ENCODE peak calls at places on chromosomes 5 and 9, in five cellular contexts. G is A549, H is RKO, K is GM03348, L is activated T-cell treated with anti-CD3 and anti-CD28 coated beads for 24 hours. O is an unnamed sample.

GRCh38 chr5:154642499-154643245 is 112.5 kb upstream of the LARP1 start:
- DNase-seq in G (peak; percentile 38), H (peak; percentile 78), K (peak; percentile 49), L (no peak), O (peak; percentile 53)

GRCh38 chr5:127088226-127088625 is 14.9 kb upstream of the C5orf63 start:
- DNase-seq in G (peak; percentile 41), H (peak; percentile 57), K (peak; percentile 93), L (no peak), O (no peak)

GRCh38 chr5:178993236-178993765 is 1.8 kb downstream of the GRM6 start:
- DNase-seq in G (no peak), H (no peak), K (no peak), L (no peak), O (no peak)

GRCh38 chr9:88567870-88568269 is 32.9 kb downstream of the NXNL2 start:
- DNase-seq in G (no peak), H (no peak), K (no peak), L (no peak), O (no peak)

GRCh38 chr5:86865396-86865795 is 247.7 kb downstream of the COX7C start:
- DNase-seq in G (no peak), H (no peak), K (no peak), L (no peak), O (no peak)

GRCh38 chr9:3508531-3509374 is 17.0 kb downstream of the RFX3 start:
- DNase-seq in G (peak; percentile 59), H (no peak), K (no peak), L (no peak), O (no peak)

GRCh38 chr5:3511774-3512173 is 83.9 kb upstream of the IRX1 start:
- DNase-seq in G (no peak), H (no peak), K (no peak), L (no peak), O (no peak)

GRCh38 chr9:128554155-128554862 is 1.9 kb downstream of the SPTAN1 start:
- DNase-seq in G (peak; percentile 72), H (peak; percentile 92), K (peak; percentile 84), L (peak; percentile 26), O (peak; percentile 85)

GRCh38 chr9:471320-471719 is 256.7 kb downstream of the DOCK8 start:
- DNase-seq in G (no peak), H (no peak), K (no peak), L (no peak), O (no peak)

GRCh38 chr5:94374336-94374735 is 244.1 kb downstream of the KIAA0825 start:
- DNase-seq in G (no peak), H (no peak), K (no peak), L (no peak), O (no peak)

GRCh38 chr5:53010819-53011218 is 21.7 kb downstream of the ITGA2 start:
- DNase-seq in G (no peak), H (no peak), K (no peak), L (no peak), O (no peak)

GRCh38 chr5:2120361-2120760 is 237.6 kb upstream of the IRX4 start:
- DNase-seq in G (no peak), H (no peak), K (no peak), L (no peak), O (no peak)

GRCh38 chr9:77753183-77753582 is 105.1 kb upstream of the GNA14 start:
- DNase-seq in G (no peak), H (no peak), K (no peak), L (no peak), O (no peak)

GRCh38 chr9:16062542-16063240 is 509.8 kb downstream of the CCDC171 start:
- DNase-seq in G (peak; percentile 79), H (peak; percentile 100), K (peak; percentile 27), L (no peak), O (peak; percentile 51)

GRCh38 chr5:100646011-100646410 is 110.8 kb downstream of the FAM174A start:
- DNase-seq in G (no peak), H (no peak), K (no peak), L (no peak), O (no peak)

GRCh38 chr9:80679920-80680319 is 1009.4 kb downstream of the TLE1 start:
- DNase-seq in G (no peak), H (no peak), K (no peak), L (no peak), O (no peak)

GRCh38 chr5:59893436-59894227 is at the start of gene PDE4D:
- DNase-seq in G (peak; percentile 22), H (no peak), K (peak; percentile 86), L (no peak), O (peak; percentile 72)

GRCh38 chr5:7565559-7565958 is 169.6 kb downstream of the ADCY2 start:
- DNase-seq in G (no peak), H (no peak), K (no peak), L (no peak), O (no peak)

GRCh38 chr9:135282001-135282731 is 194.7 kb downstream of the OLFM1 start:
- DNase-seq in G (peak; percentile 27), H (peak; percentile 25), K (peak; percentile 35), L (no peak), O (peak; percentile 37)

GRCh38 chr5:178455480-178455835 is 134.7 kb downstream of the COL23A1 start:
- DNase-seq in G (no peak), H (no peak), K (no peak), L (no peak), O (no peak)

GRCh38 chr9:135087489-135087791 is at the start of gene OLFM1:
- DNase-seq in G (peak; percentile 78), H (no peak), K (peak; percentile 95), L (peak; percentile 8), O (peak; percentile 74)

GRCh38 chr5:1319436-1320343 is 24.8 kb upstream of the TERT start:
- DNase-seq in G (no peak), H (no peak), K (no peak), L (no peak), O (no peak)

GRCh38 chr5:2169862-2170820 is 287.4 kb upstream of the IRX4 start:
- DNase-seq in G (no peak), H (no peak), K (no peak), L (no peak), O (peak; percentile 36)

GRCh38 chr5:10689391-10690081 is 71.5 kb downstream of the DAP start:
- DNase-seq in G (peak; percentile 67), H (peak; percentile 19), K (peak; percentile 55), L (no peak), O (peak; percentile 46)

GRCh38 chr9:129981180-129981907 is 61.6 kb downstream of the FNBP1 start:
- DNase-seq in G (peak; percentile 45), H (no peak), K (no peak), L (no peak), O (no peak)

GRCh38 chr5:167699434-167699833 is 592.0 kb upstream of the WWC1 start:
- DNase-seq in G (peak; percentile 97), H (peak; percentile 72), K (peak; percentile 79), L (no peak), O (peak; percentile 74)

GRCh38 chr5:119961993-119962392 is 332.6 kb downstream of the FAM170A start:
- DNase-seq in G (no peak), H (no peak), K (no peak), L (no peak), O (no peak)

GRCh38 chr5:17317499-17317898 is 100.1 kb downstream of the BASP1 start:
- DNase-seq in G (no peak), H (no peak), K (no peak), L (no peak), O (no peak)

GRCh38 chr5:119322312-119322947 is 33.4 kb upstream of the TNFAIP8 start:
- DNase-seq in G (no peak), H (no peak), K (no peak), L (no peak), O (no peak)

GRCh38 chr5:155689403-155689802 is 637.6 kb upstream of the SGCD start:
- DNase-seq in G (no peak), H (no peak), K (no peak), L (no peak), O (no peak)

GRCh38 chr9:16230731-16231130 is 639.7 kb downstream of the BNC2 start:
- DNase-seq in G (no peak), H (no peak), K (no peak), L (no peak), O (no peak)

GRCh38 chr5:103598997-103599556 is 36.5 kb upstream of the NUDT12 start:
- DNase-seq in G (no peak), H (no peak), K (peak; percentile 54), L (no peak), O (no peak)

O was measured in cardiac muscle cell.